ENCODE peak calls at places on chromosomes 5 and 9, in six cellular contexts. I is H9, H is IMR-90, R is neuronal stem cell, E is H1, V is mesendoderm. Y is an unnamed sample.

GRCh38 chr9:37693265-37693664 is 42.5 kb downstream of the FRMPD1 start:
- DNase-seq in I (no peak), H (peak), R (no peak), E (no peak), V (no peak), Y (no peak)

GRCh38 chr9:89676281-89676680 is 71.5 kb downstream of the GADD45G start:
- DNase-seq in I (no peak), H (no peak), R (no peak), E (no peak), V (no peak), Y (no peak)

GRCh38 chr5:172731286-172732073 is 39.5 kb downstream of the DUSP1 start:
- DNase-seq in I (no peak), H (no peak), R (no peak), E (no peak), V (peak), Y (no peak)

GRCh38 chr5:142015781-142016533 is 3.1 kb upstream of the GNPDA1 start:
- DNase-seq in I (no peak), H (peak), R (no peak), E (no peak), V (no peak), Y (peak)

GRCh38 chr5:108148715-108149139 is 233.2 kb downstream of the FBXL17 start:
- DNase-seq in I (no peak), H (peak), R (no peak), E (no peak), V (peak), Y (peak)

GRCh38 chr9:19985081-19985480 is 196.2 kb upstream of the SLC24A2 start:
- DNase-seq in I (no peak), H (no peak), R (no peak), E (no peak), V (no peak), Y (no peak)

GRCh38 chr5:8320244-8320643 is 451.3 kb downstream of the MTRR start:
- DNase-seq in I (no peak), H (no peak), R (no peak), E (no peak), V (no peak), Y (no peak)

GRCh38 chr9:96020822-96021615 is 145.5 kb downstream of the ERCC6L2 start:
- DNase-seq in I (no peak), H (no peak), R (peak), E (peak), V (peak), Y (peak)

GRCh38 chr5:78327761-78328510 is 32.5 kb upstream of the SCAMP1 start:
- DNase-seq in I (no peak), H (no peak), R (no peak), E (no peak), V (no peak), Y (no peak)

GRCh38 chr9:129109504-129109903 is 1.1 kb downstream of the CRAT start:
- DNase-seq in I (peak), H (no peak), R (no peak), E (no peak), V (peak), Y (peak)

GRCh38 chr5:59543826-59544442 is 349.6 kb downstream of the PDE4D start:
- DNase-seq in I (no peak), H (no peak), R (no peak), E (no peak), V (peak), Y (no peak)

GRCh38 chr9:81373294-81373693 is 316.1 kb downstream of the TLE1 start:
- DNase-seq in I (no peak), H (no peak), R (no peak), E (no peak), V (no peak), Y (no peak)

GRCh38 chr5:176528301-176528700 is 8.9 kb downstream of the RNF44 start:
- DNase-seq in I (no peak), H (no peak), R (no peak), E (no peak), V (no peak), Y (no peak)

GRCh38 chr9:91760906-91761305 is 189.1 kb downstream of the ROR2 start:
- DNase-seq in I (no peak), H (no peak), R (no peak), E (no peak), V (no peak), Y (no peak)

GRCh38 chr9:83219154-83219923 is 156.4 kb upstream of the RASEF start:
- DNase-seq in I (peak), H (peak), R (peak), E (peak), V (peak), Y (peak)

GRCh38 chr5:134432174-134432573 is 20.5 kb upstream of the CDKN2AIPNL start:
- DNase-seq in I (no peak), H (no peak), R (no peak), E (no peak), V (no peak), Y (no peak)

GRCh38 chr9:114072181-114073140 is 5.6 kb downstream of the AMBP start:
- DNase-seq in I (no peak), H (peak), R (no peak), E (no peak), V (peak), Y (no peak)

GRCh38 chr9:132754236-132754635 is 84.0 kb downstream of the GTF3C4 start:
- DNase-seq in I (no peak), H (no peak), R (no peak), E (no peak), V (no peak), Y (no peak)

GRCh38 chr9:109422641-109423040 is 75.5 kb downstream of the PTPN3 start:
- DNase-seq in I (no peak), H (no peak), R (no peak), E (no peak), V (no peak), Y (no peak)

GRCh38 chr9:72362680-72363139 is 2.3 kb downstream of the ZFAND5 start:
- DNase-seq in I (no peak), H (peak), R (no peak), E (no peak), V (peak), Y (peak)

GRCh38 chr5:51397996-51398395 is 14.7 kb downstream of the ISL1 start:
- DNase-seq in I (peak), H (no peak), R (no peak), E (no peak), V (peak), Y (peak)

GRCh38 chr5:115873392-115873791 is 31.7 kb downstream of the AP3S1 start:
- DNase-seq in I (no peak), H (peak), R (no peak), E (no peak), V (no peak), Y (peak)

GRCh38 chr9:36158122-36158521 is 11.1 kb upstream of the CCIN start:
- DNase-seq in I (no peak), H (peak), R (no peak), E (no peak), V (no peak), Y (no peak)

GRCh38 chr5:142650060-142650459 is 35.8 kb downstream of the FGF1 start:
- DNase-seq in I (no peak), H (no peak), R (no peak), E (no peak), V (no peak), Y (no peak)

GRCh38 chr5:177427919-177428573 is 1.6 kb downstream of the GRK6 start:
- DNase-seq in I (no peak), H (no peak), R (no peak), E (no peak), V (no peak), Y (no peak)

GRCh38 chr5:149456597-149457392 is 77.7 kb upstream of the IL17B start:
- DNase-seq in I (no peak), H (no peak), R (no peak), E (no peak), V (no peak), Y (peak)

GRCh38 chr5:126998201-126998631 is 32.1 kb downstream of the MARCHF3 start:
- DNase-seq in I (no peak), H (peak), R (no peak), E (no peak), V (peak), Y (peak)

GRCh38 chr5:122182491-122182921 is 53.2 kb downstream of the ZNF474 start:
- DNase-seq in I (peak), H (peak), R (no peak), E (no peak), V (peak), Y (peak)

GRCh38 chr5:93899026-93899600 is 157.7 kb upstream of the POU5F2 start:
- DNase-seq in I (no peak), H (no peak), R (no peak), E (no peak), V (peak), Y (no peak)

GRCh38 chr9:78826521-78826920 is 529.6 kb downstream of the PSAT1 start:
- DNase-seq in I (no peak), H (no peak), R (no peak), E (no peak), V (no peak), Y (no peak)

GRCh38 chr9:78821126-78821822 is 524.3 kb downstream of the PSAT1 start:
- DNase-seq in I (no peak), H (peak), R (no peak), E (no peak), V (peak), Y (peak)
- H2BK15ac ChIP-seq in I (no peak), H (no peak), R (no peak), E (no peak), V (no peak), Y (no peak)

GRCh38 chr9:18448101-18448500 is 25.9 kb upstream of the ADAMTSL1 start:
- DNase-seq in I (no peak), H (no peak), R (no peak), E (no peak), V (no peak), Y (no peak)

GRCh38 chr9:18451409-18451808 is 22.5 kb upstream of the ADAMTSL1 start:
- DNase-seq in I (no peak), H (peak), R (no peak), E (no peak), V (no peak), Y (no peak)

GRCh38 chr9:18442629-18443491 is 31.1 kb upstream of the ADAMTSL1 start:
- DNase-seq in I (peak), H (peak), R (peak), E (peak), V (peak), Y (peak)

GRCh38 chr9:18452276-18452675 is 21.7 kb upstream of the ADAMTSL1 start:
- DNase-seq in I (no peak), H (no peak), R (no peak), E (no peak), V (no peak), Y (no peak)

GRCh38 chr9:18447131-18447530 is 26.8 kb upstream of the ADAMTSL1 start:
- DNase-seq in I (no peak), H (no peak), R (no peak), E (no peak), V (no peak), Y (no peak)
- H2BK15ac ChIP-seq in I (no peak), H (peak), R (no peak), E (no peak), V (no peak), Y (no peak)

DNA sequence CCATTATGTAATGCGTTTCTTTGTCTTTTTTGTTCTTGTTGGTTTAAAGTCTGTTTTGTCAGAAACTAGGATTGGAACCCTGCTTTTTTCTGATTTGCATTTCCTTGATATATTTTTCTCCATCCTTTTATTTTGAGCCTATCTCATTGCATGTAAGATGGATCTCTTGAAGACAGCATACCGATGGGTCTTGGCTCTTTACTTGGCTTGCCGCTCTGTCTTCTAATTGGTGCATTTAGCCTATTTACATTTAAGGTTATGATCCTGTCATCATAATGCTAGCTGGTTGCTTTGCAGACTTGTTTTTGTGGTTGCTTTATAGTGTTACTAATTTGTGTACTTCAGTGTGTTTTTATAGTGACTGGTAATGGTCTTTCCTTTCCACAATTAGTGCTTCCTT is 13.3 kb upstream of the CDKN2B start:
- DNase-seq in I (no peak), H (no peak), R (no peak), E (no peak), V (no peak), Y (no peak)
- H2BK15ac ChIP-seq in I (no peak), H (no peak), R (no peak), E (no peak), V (no peak), Y (no peak)

DNA sequence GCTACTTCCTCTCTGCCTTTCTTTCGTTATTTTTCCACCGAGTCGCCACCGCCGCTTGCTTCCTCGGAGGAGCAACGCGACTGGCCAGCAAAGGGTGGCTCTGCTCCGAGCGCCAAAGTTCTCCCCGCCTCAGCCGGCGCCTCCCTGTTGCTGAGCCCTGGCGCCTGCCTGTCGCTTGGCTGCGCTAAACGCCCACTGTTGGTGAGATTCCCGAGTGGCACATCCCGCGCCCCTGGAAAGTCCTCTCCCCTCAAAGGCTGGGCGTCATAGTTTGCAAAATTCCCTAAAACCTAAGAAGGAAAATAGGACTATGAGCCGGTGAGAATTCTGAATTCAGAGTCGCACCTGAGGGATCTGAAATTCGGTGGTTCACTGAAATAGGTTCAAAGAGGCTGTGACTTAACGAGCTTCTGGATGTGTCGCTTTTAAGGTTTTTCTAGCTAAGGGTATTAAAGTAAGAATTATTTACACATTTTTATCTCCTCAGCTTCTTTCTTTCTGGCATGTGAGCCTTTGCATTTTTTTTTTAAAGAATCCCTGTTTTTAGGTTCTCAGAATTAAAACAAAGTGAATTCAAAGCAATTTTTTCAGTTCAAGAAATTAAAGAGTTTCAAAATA is at the start of gene GRIN3A:
- DNase-seq in I (peak), H (no peak), R (peak), E (no peak), V (peak), Y (no peak)
- H2BK15ac ChIP-seq in I (no peak), H (no peak), R (no peak), E (no peak), V (no peak), Y (no peak)

GRCh38 chr5:38556115-38556598 is 289 bp downstream of the LIFR start:
- DNase-seq in I (no peak), H (no peak), R (no peak), E (peak), V (peak), Y (no peak)
- H2BK15ac ChIP-seq in I (no peak), H (no peak), R (no peak), E (no peak), V (no peak), Y (peak)